ENCODE peak calls at places on chromosome 21, in six cellular contexts. D is A549; O is naive thymus-derived CD4-positive, alpha-beta T cell; A is left ventricle myocardium inferior; G is hepatocyte; J is body of pancreas. P is an unnamed sample.

GRCh38 chr21:38787461-38788274 is 18.1 kb upstream of the ETS2 start:
- DNase-seq in O (no peak), G (peak; percentile 92), A (no peak), D (peak; percentile 90), J (peak; percentile 82), P (peak; percentile 75)

GRCh38 chr21:27213328-27213727 is 246.4 kb upstream of the ADAMTS5 start:
- DNase-seq in D (no peak), G (no peak), A (no peak), J (no peak), O (no peak), P (no peak)

GRCh38 chr21:9837946-9838801 is 683.2 kb upstream of the TPTE start:
- DNase-seq in G (peak; percentile 21), D (no peak), J (no peak), A (no peak), O (no peak), P (no peak)

GRCh38 chr21:31326478-31327247 is 17.4 kb downstream of the TIAM1 start:
- DNase-seq in J (no peak), D (no peak), G (no peak), A (no peak), O (peak; percentile 52), P (no peak)

GRCh38 chr21:39057121-39057520 is 126.1 kb downstream of the PSMG1 start:
- DNase-seq in A (no peak), J (no peak), D (no peak), G (no peak), O (no peak), P (peak; percentile 49)

GRCh38 chr21:41707231-41707988 is 59.4 kb downstream of the RIPK4 start:
- DNase-seq in O (no peak), G (peak; percentile 58), D (no peak), J (no peak), A (no peak), P (peak; percentile 18)

GRCh38 chr21:19640964-19641363 is 1237.4 kb upstream of the TMPRSS15 start:
- DNase-seq in A (no peak), D (no peak), G (no peak), O (no peak), J (peak; percentile 52), P (no peak)

GRCh38 chr21:17270234-17270633 is 242.6 kb upstream of the CXADR start:
- DNase-seq in A (peak; percentile 20), G (peak; percentile 63), D (peak; percentile 18), J (peak; percentile 11), O (no peak), P (peak; percentile 41)

GRCh38 chr21:46459356-46460112 is 843 bp downstream of the DIP2A start:
- DNase-seq in O (no peak), J (peak; percentile 61), G (peak; percentile 50), D (no peak), A (peak; percentile 47), P (peak; percentile 45)

GRCh38 chr21:38945536-38946245 is 140.0 kb downstream of the ETS2 start:
- DNase-seq in G (no peak), O (no peak), D (no peak), A (no peak), J (no peak), P (peak; percentile 37)

GRCh38 chr21:36310016-36310415 is 10.0 kb upstream of the MORC3 start:
- DNase-seq in O (no peak), G (no peak), D (no peak), J (no peak), A (no peak), P (no peak)

GRCh38 chr21:38474796-38475195 is 23.5 kb downstream of the ERG start:
- DNase-seq in O (no peak), D (no peak), A (no peak), G (no peak), J (no peak), P (no peak)

GRCh38 chr21:38993561-38993960 is 187.8 kb downstream of the ETS2 start:
- DNase-seq in D (peak; percentile 32), J (peak; percentile 49), O (no peak), A (no peak), G (peak; percentile 71), P (peak; percentile 93)

GRCh38 chr21:25428537-25428936 is 178.7 kb downstream of the MRPL39 start:
- DNase-seq in G (no peak), D (no peak), J (no peak), A (no peak), O (no peak), P (no peak)

GRCh38 chr21:26686278-26686677 is 113.2 kb upstream of the CYYR1 start:
- DNase-seq in O (peak; percentile 57), D (peak; percentile 41), J (peak; percentile 21), A (no peak), G (no peak), P (no peak)

GRCh38 chr21:38852278-38852677 is 46.5 kb downstream of the ETS2 start:
- DNase-seq in O (no peak), A (no peak), G (no peak), D (no peak), J (no peak), P (no peak)

GRCh38 chr21:21387891-21388290 is 389.7 kb downstream of the NCAM2 start:
- DNase-seq in G (no peak), D (no peak), A (no peak), J (no peak), O (no peak), P (no peak)

GRCh38 chr21:30126575-30126974 is 40.0 kb downstream of the CLDN17 start:
- DNase-seq in O (no peak), G (no peak), J (no peak), A (no peak), D (no peak), P (no peak)

GRCh38 chr21:15592271-15592860 is 137.4 kb upstream of the USP25 start:
- DNase-seq in O (peak; percentile 34), G (peak; percentile 47), A (no peak), D (peak; percentile 55), J (no peak), P (no peak)

GRCh38 chr21:26385721-26386120 is 187.4 kb downstream of the CYYR1 start:
- DNase-seq in D (no peak), A (no peak), G (no peak), J (no peak), O (no peak), P (no peak)

GRCh38 chr21:38506606-38507331 is 8.5 kb upstream of the ERG start:
- DNase-seq in D (no peak), G (no peak), O (no peak), A (peak; percentile 31), J (no peak), P (no peak)

GRCh38 chr21:35217504-35218060 is 168.5 kb upstream of the RUNX1 start:
- DNase-seq in O (no peak), A (no peak), J (no peak), D (peak; percentile 48), G (peak; percentile 52), P (peak; percentile 25)

GRCh38 chr21:20452935-20453334 is 545.3 kb upstream of the NCAM2 start:
- DNase-seq in G (no peak), J (no peak), O (no peak), A (no peak), D (no peak), P (no peak)

GRCh38 chr21:34734696-34735095 is 65.9 kb downstream of the CLIC6 start:
- DNase-seq in O (no peak), A (no peak), J (no peak), D (no peak), G (no peak), P (no peak)

GRCh38 chr21:36100971-36101641 is 31.3 kb downstream of the CBR1 start:
- DNase-seq in A (no peak), D (no peak), O (no peak), J (no peak), G (no peak), P (no peak)

GRCh38 chr21:41671859-41672542 is 94.9 kb downstream of the RIPK4 start:
- DNase-seq in D (no peak), O (no peak), J (no peak), G (no peak), A (no peak), P (no peak)

GRCh38 chr21:15192243-15192642 is 127.4 kb upstream of the NRIP1 start:
- DNase-seq in D (peak; percentile 71), A (no peak), G (peak; percentile 49), O (no peak), J (no peak), P (no peak)

GRCh38 chr21:31220567-31220966 is 123.5 kb downstream of the TIAM1 start:
- DNase-seq in J (no peak), G (peak; percentile 19), D (no peak), A (no peak), O (no peak), P (no peak)

GRCh38 chr21:41777934-41778815 is 11.3 kb upstream of the RIPK4 start:
- DNase-seq in D (peak; percentile 85), A (peak; percentile 85), O (no peak), J (peak; percentile 97), G (peak; percentile 92), P (peak; percentile 94)

GRCh38 chr21:15992171-15992570 is 262.4 kb downstream of the USP25 start:
- DNase-seq in G (no peak), A (no peak), J (no peak), O (no peak), D (no peak), P (no peak)

DNA sequence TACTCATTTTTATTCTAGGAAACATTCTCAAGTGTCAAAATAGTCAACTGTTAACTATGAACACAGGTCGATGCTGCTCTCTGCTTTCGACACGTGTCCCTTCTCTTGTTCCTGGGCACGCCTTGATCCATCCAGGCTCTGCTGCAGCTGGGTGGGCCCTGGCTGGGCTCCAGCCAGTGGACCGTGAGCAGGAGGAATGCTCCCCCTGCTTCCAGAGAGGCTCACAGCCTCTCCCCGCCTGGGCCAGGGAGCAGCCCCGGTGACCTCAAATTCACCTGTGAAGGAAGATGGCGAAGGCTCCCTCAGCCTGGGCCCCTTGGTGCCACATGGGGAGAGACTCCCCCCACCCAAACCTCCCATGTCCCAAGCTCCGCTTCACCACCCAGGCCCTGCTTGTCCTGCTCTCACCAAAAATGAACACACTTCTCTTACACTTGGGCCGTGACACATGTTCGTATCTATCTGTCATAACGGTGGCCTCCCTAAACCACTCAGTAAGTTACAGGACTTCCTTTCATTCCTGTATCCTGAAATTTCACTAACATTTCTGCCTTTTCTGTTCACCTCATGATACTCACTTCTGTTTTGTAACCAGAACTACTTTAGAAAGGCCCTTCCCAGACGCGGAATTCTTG is 24.5 kb upstream of the ADARB1 start:
- DNase-seq in G (no peak), J (no peak), A (no peak), D (no peak), O (no peak), P (peak; percentile 69)
- H3K4me1 ChIP-seq in G (peaks cover 13% of the 10 kb centered on the region), J (no peaks in the 10 kb centered on the region), A (no peaks in the 10 kb centered on the region), D (peaks cover 13% of the 10 kb centered on the region), O (no peaks in the 10 kb centered on the region), P (no peaks in the 10 kb centered on the region)

GRCh38 chr21:44994016-44994365 is 54.2 kb downstream of the SLX9 start:
- DNase-seq in O (no peak), A (peak; percentile 68), J (peak; percentile 19), G (no peak), D (no peak), P (no peak)
- H3K4me1 ChIP-seq in O (no peaks in the 10 kb centered on the region), A (peaks cover 39% of the 10 kb centered on the region), J (no peaks in the 10 kb centered on the region), G (peaks cover 12% of the 10 kb centered on the region), D (no peaks in the 10 kb centered on the region), P (no peaks in the 10 kb centered on the region)

GRCh38 chr21:44848821-44849521 is 24.5 kb downstream of the PTTG1IP start:
- DNase-seq in D (no peak), O (no peak), G (no peak), J (peak; percentile 59), A (no peak), P (no peak)
- H3K4me1 ChIP-seq in D (peaks cover 12% of the 10 kb centered on the region), O (peaks cover 41% of the 10 kb centered on the region), G (peaks cover 42% of the 10 kb centered on the region), J (peaks cover 22% of the 10 kb centered on the region), A (peaks cover 62% of the 10 kb centered on the region), P (peaks cover 18% of the 10 kb centered on the region)

DNA sequence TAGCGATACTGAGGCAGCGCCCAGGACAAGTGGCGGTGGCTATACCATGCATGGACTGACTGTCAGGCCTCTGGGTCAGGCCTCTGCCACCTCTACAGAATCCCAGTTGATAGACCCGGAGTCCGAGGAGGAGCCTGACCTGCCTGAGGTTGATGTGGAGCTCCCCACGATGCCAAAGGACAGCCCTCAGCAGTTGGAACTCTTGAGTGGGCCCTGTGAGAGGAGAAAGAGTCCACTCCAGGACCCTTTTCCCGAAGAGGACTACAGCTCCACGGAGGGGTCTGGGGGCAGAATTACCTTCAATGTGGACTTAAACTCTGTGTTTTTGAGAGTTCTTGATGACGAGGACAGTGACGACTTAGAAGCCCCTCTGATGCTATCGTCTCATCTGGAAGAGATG is 3.2 kb upstream of the IL10RB start:
- DNase-seq in D (no peak), J (no peak), O (no peak), A (no peak), G (no peak), P (no peak)
- H3K4me1 ChIP-seq in D (peaks cover 15% of the 10 kb centered on the region), J (peaks cover 19% of the 10 kb centered on the region), O (peaks cover 41% of the 10 kb centered on the region), A (peaks cover 26% of the 10 kb centered on the region), G (peaks cover 7% of the 10 kb centered on the region), P (peaks cover 6% of the 10 kb centered on the region)